ENCODE peak calls at places on chromosomes 2 and 18, in six cellular contexts. T, L, P, C, V and U are unnamed samples.

GRCh38 chr2:169509230-169509917 is at the start of gene KLHL41:
- DNase-seq in C (peak), T (no peak), P (no peak), L (peak), V (no peak), U (peak)

GRCh38 chr2:20501974-20502373 is 55.1 kb downstream of the RHOB start:
- DNase-seq in L (peak), V (no peak), C (peak), T (peak), P (no peak), U (peak)

GRCh38 chr2:39141346-39142011 is 20.6 kb upstream of the SOS1 start:
- DNase-seq in L (no peak), V (no peak), P (no peak), T (peak), C (no peak), U (peak)

GRCh38 chr18:36828630-36829361 is at the start of the genes KIAA1328 and TPGS2:
- DNase-seq in V (peak), L (peak), P (peak), C (peak), T (peak), U (peak)

GRCh38 chr2:68434981-68435380 is 32.1 kb downstream of the FBXO48 start:
- DNase-seq in P (no peak), L (no peak), V (no peak), C (no peak), T (peak), U (no peak)

GRCh38 chr2:231361701-231362588 is 33.6 kb upstream of the B3GNT7 start:
- DNase-seq in T (peak), P (peak), L (no peak), V (no peak), C (no peak), U (no peak)

GRCh38 chr2:226934546-226935243 is 98.8 kb downstream of the RHBDD1 start:
- DNase-seq in L (no peak), C (no peak), P (no peak), T (no peak), V (no peak), U (no peak)

GRCh38 chr2:239465017-239466001 is 64.5 kb upstream of the HDAC4 start:
- DNase-seq in P (no peak), L (no peak), C (no peak), V (no peak), T (peak), U (peak)

GRCh38 chr2:64018715-64019082 is 529 bp downstream of the VPS54 start:
- DNase-seq in V (no peak), T (peak), P (no peak), C (no peak), L (no peak), U (no peak)

GRCh38 chr18:33231474-33232317 is 208.8 kb downstream of the CCDC178 start:
- DNase-seq in V (peak), T (peak), C (peak), P (peak), L (peak), U (no peak)

GRCh38 chr18:70181015-70181414 is 24.5 kb downstream of the RTTN start:
- DNase-seq in V (peak), C (peak), P (no peak), T (no peak), L (peak), U (no peak)

GRCh38 chr2:17813742-17814458 is 2.4 kb upstream of the MSGN1 start:
- DNase-seq in L (no peak), C (no peak), V (no peak), T (peak), P (no peak), U (no peak)

GRCh38 chr2:203623104-203623503 is 83.3 kb upstream of the CD28 start:
- DNase-seq in C (no peak), V (no peak), T (no peak), L (peak), P (no peak), U (no peak)

GRCh38 chr18:34522627-34523026 is 187.5 kb upstream of the DTNA start:
- DNase-seq in L (no peak), C (peak), P (no peak), V (no peak), T (no peak), U (no peak)

GRCh38 chr2:237304763-237305514 is 109.0 kb downstream of the COL6A3 start:
- DNase-seq in T (no peak), C (no peak), P (no peak), V (peak), L (peak), U (no peak)

GRCh38 chr18:79203017-79203605 is 133.9 kb downstream of the ATP9B start:
- DNase-seq in T (no peak), P (no peak), C (no peak), V (peak), L (peak), U (no peak)

GRCh38 chr2:215667544-215668243 is 231.8 kb upstream of the FN1 start:
- DNase-seq in V (no peak), T (no peak), P (no peak), L (no peak), C (no peak), U (no peak)

GRCh38 chr18:5967666-5968065 is 72.3 kb upstream of the TMEM200C start:
- DNase-seq in L (no peak), P (no peak), V (no peak), C (no peak), T (no peak), U (no peak)

GRCh38 chr2:219451626-219452360 is 17.1 kb downstream of the SPEG start:
- DNase-seq in C (no peak), P (no peak), L (peak), V (no peak), T (no peak), U (peak)

GRCh38 chr2:2642906-2643890 is 312.1 kb upstream of the MYT1L start:
- DNase-seq in L (no peak), P (no peak), V (no peak), C (no peak), T (no peak), U (no peak)

DNA sequence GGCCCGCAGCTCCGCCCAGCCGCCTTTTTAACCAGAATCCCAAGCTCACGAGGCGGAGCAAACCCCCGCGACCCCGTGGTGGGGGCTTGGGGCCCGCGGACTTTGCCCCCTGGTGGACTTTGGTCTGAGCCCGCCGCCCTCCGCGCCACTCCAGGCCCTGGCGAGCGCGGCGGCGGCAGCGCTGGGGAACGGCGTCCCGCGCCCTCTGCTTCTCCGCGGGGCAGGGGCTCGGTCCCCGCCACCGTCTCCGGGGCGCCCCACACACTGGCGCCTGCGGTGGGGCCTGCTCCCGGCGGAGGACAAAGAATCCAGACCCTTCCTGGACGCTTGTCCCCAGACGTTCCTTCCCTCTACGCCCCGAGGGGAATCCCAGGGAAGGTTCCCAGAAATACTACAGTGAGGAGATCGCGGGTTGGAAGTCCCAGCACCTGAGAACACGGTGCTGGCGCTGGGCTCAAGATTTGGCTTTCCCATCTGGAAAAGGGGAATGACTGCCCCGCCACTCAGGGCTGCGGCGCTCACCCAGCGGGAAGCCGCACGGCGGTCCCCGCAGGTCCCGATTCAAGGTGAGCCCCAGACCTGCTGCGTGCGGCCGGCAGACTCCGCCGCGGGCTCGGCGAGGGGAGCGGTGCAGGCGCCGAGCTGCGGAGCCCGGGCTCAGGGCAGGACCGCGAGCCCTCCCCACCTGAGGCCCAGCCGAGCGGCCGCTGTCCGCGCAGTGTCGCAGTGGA is at the start of gene HAAO:
- DNase-seq in P (no peak), T (no peak), V (no peak), C (peak), L (no peak), U (no peak)
- TF ChIP-seq POLR2A in P (no peak), T (no peak), V (no peak), C (no peak), L (no peak), U (no peak)

GRCh38 chr2:27093430-27094352 is 7.1 kb downstream of the KHK start:
- DNase-seq in L (no peak), C (no peak), P (no peak), T (no peak), V (no peak), U (no peak)
- TF ChIP-seq POLR2A in L (no peak), C (no peak), P (no peak), T (no peak), V (no peak), U (no peak)

DNA sequence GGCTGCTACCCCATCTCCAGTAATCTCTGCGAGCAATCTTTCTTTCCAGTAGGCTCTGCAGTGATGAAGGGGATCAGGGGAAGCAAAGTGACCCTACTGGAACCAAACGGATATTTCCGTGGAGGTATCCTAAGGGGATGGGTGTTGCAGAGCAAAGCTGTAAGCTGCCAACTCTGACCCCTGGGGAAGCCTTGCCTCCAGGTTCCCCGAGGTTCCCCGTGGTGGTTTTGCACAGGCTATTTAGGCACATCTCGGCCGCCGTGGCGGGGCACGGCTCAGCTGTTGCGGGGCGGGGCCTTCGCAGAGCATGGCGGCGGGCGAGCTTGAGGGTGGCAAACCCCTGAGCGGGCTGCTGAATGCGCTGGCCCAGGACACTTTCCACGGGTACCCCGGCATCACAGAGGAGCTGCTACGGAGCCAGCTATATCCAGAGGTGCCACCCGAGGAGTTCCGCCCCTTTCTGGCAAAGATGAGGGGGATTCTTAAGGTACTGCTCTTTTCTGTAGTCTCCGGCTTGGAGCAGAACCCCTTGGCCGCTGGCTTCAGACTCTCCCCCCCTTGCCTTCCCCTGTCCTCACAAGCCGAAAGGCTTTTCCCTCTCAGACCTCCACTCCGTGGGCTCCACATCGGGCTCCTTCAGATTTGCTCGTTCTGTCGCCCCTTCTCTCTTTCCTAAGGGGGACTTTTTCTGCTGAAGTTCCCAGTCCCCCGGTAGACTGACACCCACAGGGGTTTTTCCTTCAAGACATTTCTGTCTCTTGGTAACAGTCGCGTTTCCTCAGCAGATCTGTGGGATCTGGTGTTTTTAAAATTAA is at the start of gene COMMD1:
- DNase-seq in T (peak), L (peak), V (no peak), P (peak), C (peak), U (peak)
- TF ChIP-seq POLR2A in T (peak), L (peak), V (peak), P (peak), C (peak), U (peak)

GRCh38 chr2:27211943-27212625 is at the start of the genes ATRAID and SLC5A6:
- DNase-seq in V (peak), P (peak), T (peak), C (peak), L (peak), U (peak)
- TF ChIP-seq POLR2A in V (peak), P (peak), T (peak), C (peak), L (peak), U (peak)